ENCODE peak calls at places on chromosomes 12 and 14, in nine cellular contexts. S, K, W, E, A, D, Q, T and G are unnamed samples.

GRCh38 chr12:109770104-109770860 is 56.7 kb downstream of the FAM222A start:
- DNase-seq in S (no peak), K (no peak), W (no peak), E (no peak), A (no peak), D (no peak), Q (no peak), T (no peak), G (no peak)

GRCh38 chr14:76208340-76208739 is 56.6 kb downstream of the GPATCH2L start:
- DNase-seq in S (no peak), K (no peak), W (no peak), E (no peak), A (no peak), D (no peak), Q (no peak), T (no peak), G (no peak)

GRCh38 chr14:33432407-33433023 is 493.8 kb downstream of the NPAS3 start:
- DNase-seq in S (peak), K (peak), W (peak), E (no peak), A (peak), D (no peak), Q (no peak), T (no peak), G (no peak)

GRCh38 chr12:6312529-6313325 is 2.2 kb downstream of the PLEKHG6 start:
- DNase-seq in S (no peak), K (no peak), W (no peak), E (no peak), A (peak), D (no peak), Q (peak), T (peak), G (no peak)

GRCh38 chr14:102939329-102939728 is 16.9 kb downstream of the AMN start:
- DNase-seq in S (no peak), K (no peak), W (no peak), E (no peak), A (no peak), D (no peak), Q (no peak), T (no peak), G (no peak)

GRCh38 chr14:44149597-44149996 is 357.5 kb downstream of the FSCB start:
- DNase-seq in S (no peak), K (no peak), W (no peak), E (no peak), A (no peak), D (no peak), Q (peak), T (peak), G (no peak)

GRCh38 chr12:32032205-32032810 is 73.1 kb downstream of the RESF1 start:
- DNase-seq in S (no peak), K (no peak), W (no peak), E (no peak), A (no peak), D (no peak), Q (no peak), T (no peak), G (no peak)

GRCh38 chr12:11822071-11822818 is 172.8 kb downstream of the ETV6 start:
- DNase-seq in S (peak), K (no peak), W (peak), E (peak), A (no peak), D (no peak), Q (no peak), T (no peak), G (no peak)

GRCh38 chr14:103928011-103928890 is at the start of gene TDRD9:
- DNase-seq in S (no peak), K (peak), W (no peak), E (no peak), A (no peak), D (no peak), Q (no peak), T (no peak), G (no peak)

GRCh38 chr12:131415781-131416180 is 295.1 kb upstream of the SFSWAP start:
- DNase-seq in S (no peak), K (no peak), W (no peak), E (no peak), A (no peak), D (no peak), Q (no peak), T (no peak), G (no peak)

GRCh38 chr14:103094406-103095209 is at the start of gene EXOC3L4:
- DNase-seq in S (no peak), K (no peak), W (no peak), E (no peak), A (no peak), D (no peak), Q (no peak), T (no peak), G (no peak)

GRCh38 chr14:21525995-21526671 is at the start of gene SALL2:
- DNase-seq in S (peak), K (no peak), W (peak), E (peak), A (peak), D (peak), Q (peak), T (peak), G (no peak)

GRCh38 chr12:3704512-3705348 is 48.2 kb downstream of the CRACR2A start:
- DNase-seq in S (peak), K (no peak), W (peak), E (no peak), A (no peak), D (no peak), Q (no peak), T (no peak), G (no peak)

GRCh38 chr12:3033538-3033865 is 43.7 kb upstream of the TSPAN9 start:
- DNase-seq in S (no peak), K (no peak), W (no peak), E (no peak), A (no peak), D (no peak), Q (no peak), T (no peak), G (no peak)

GRCh38 chr12:104520242-104520900 is 63.6 kb downstream of the CHST11 start:
- DNase-seq in S (no peak), K (no peak), W (no peak), E (peak), A (no peak), D (no peak), Q (no peak), T (peak), G (no peak)

GRCh38 chr14:75295061-75295461 is 16.4 kb downstream of the FOS start:
- DNase-seq in S (peak), K (no peak), W (peak), E (peak), A (peak), D (no peak), Q (peak), T (no peak), G (no peak)

GRCh38 chr14:52473557-52473956 is 78.7 kb downstream of the TXNDC16 start:
- DNase-seq in S (no peak), K (no peak), W (peak), E (no peak), A (no peak), D (no peak), Q (no peak), T (no peak), G (no peak)

GRCh38 chr12:104852102-104852501 is 106.0 kb downstream of the SLC41A2 start:
- DNase-seq in S (no peak), K (no peak), W (no peak), E (no peak), A (no peak), D (no peak), Q (no peak), T (no peak), G (peak)